ENCODE peak calls at places on chromosomes 11 and 22, in nine cellular contexts. One of them, this sample, is unnamed.
A peak's percentile ranks its signal among the peaks of the same experiment; 100 is the strongest.

GRCh38 chr11:61637287-61637686 is 42.9 kb upstream of the DAGLA start:
- DNase-seq in germinal center: no peak
- DNase-seq in effector memory CD4-positive, alpha-beta T cell: no peak
- DNase-seq in KG1: no peak
- DNase-seq in NCI-H446: no peak
- DNase-seq in stimulated activated CD4-positive, alpha-beta T cell treated with anti-CD3 and anti-CD28 coated beads, TNF-alpha, amount 100 ng/mL, for 48 hours: no peak
- DNase-seq in naive thymus-derived CD8-positive, alpha-beta T cell: no peak
- DNase-seq in H7: peak; percentile 38
- DNase-seq in astrocyte of the spinal cord: no peak
- DNase-seq in this sample: no peak

GRCh38 chr11:36264601-36265344 is 24.5 kb downstream of the COMMD9 start:
- DNase-seq in germinal center: no peak
- DNase-seq in effector memory CD4-positive, alpha-beta T cell: no peak
- DNase-seq in KG1: no peak
- DNase-seq in NCI-H446: no peak
- DNase-seq in stimulated activated CD4-positive, alpha-beta T cell treated with anti-CD3 and anti-CD28 coated beads, TNF-alpha, amount 100 ng/mL, for 48 hours: no peak
- DNase-seq in naive thymus-derived CD8-positive, alpha-beta T cell: no peak
- DNase-seq in H7: no peak
- DNase-seq in astrocyte of the spinal cord: no peak
- DNase-seq in this sample: no peak

GRCh38 chr11:15692739-15693138 is 578.0 kb downstream of the INSC start:
- DNase-seq in germinal center: no peak
- DNase-seq in effector memory CD4-positive, alpha-beta T cell: no peak
- DNase-seq in KG1: no peak
- DNase-seq in NCI-H446: no peak
- DNase-seq in stimulated activated CD4-positive, alpha-beta T cell treated with anti-CD3 and anti-CD28 coated beads, TNF-alpha, amount 100 ng/mL, for 48 hours: no peak
- DNase-seq in naive thymus-derived CD8-positive, alpha-beta T cell: no peak
- DNase-seq in H7: no peak
- DNase-seq in astrocyte of the spinal cord: peak; percentile 9
- DNase-seq in this sample: peak; percentile 54

GRCh38 chr22:47123827-47124442 is 361.5 kb downstream of the TBC1D22A start:
- DNase-seq in germinal center: no peak
- DNase-seq in effector memory CD4-positive, alpha-beta T cell: no peak
- DNase-seq in KG1: no peak
- DNase-seq in NCI-H446: no peak
- DNase-seq in stimulated activated CD4-positive, alpha-beta T cell treated with anti-CD3 and anti-CD28 coated beads, TNF-alpha, amount 100 ng/mL, for 48 hours: no peak
- DNase-seq in naive thymus-derived CD8-positive, alpha-beta T cell: no peak
- DNase-seq in H7: no peak
- DNase-seq in astrocyte of the spinal cord: no peak
- DNase-seq in this sample: no peak

GRCh38 chr11:86016451-86016850 is 52.4 kb downstream of the PICALM start:
- DNase-seq in germinal center: no peak
- DNase-seq in effector memory CD4-positive, alpha-beta T cell: no peak
- DNase-seq in KG1: no peak
- DNase-seq in NCI-H446: no peak
- DNase-seq in stimulated activated CD4-positive, alpha-beta T cell treated with anti-CD3 and anti-CD28 coated beads, TNF-alpha, amount 100 ng/mL, for 48 hours: no peak
- DNase-seq in naive thymus-derived CD8-positive, alpha-beta T cell: no peak
- DNase-seq in H7: no peak
- DNase-seq in astrocyte of the spinal cord: no peak
- DNase-seq in this sample: no peak

GRCh38 chr22:41478473-41478872 is 9.6 kb downstream of the ACO2 start:
- DNase-seq in germinal center: peak; percentile 81
- DNase-seq in effector memory CD4-positive, alpha-beta T cell: no peak
- DNase-seq in KG1: no peak
- DNase-seq in NCI-H446: no peak
- DNase-seq in stimulated activated CD4-positive, alpha-beta T cell treated with anti-CD3 and anti-CD28 coated beads, TNF-alpha, amount 100 ng/mL, for 48 hours: no peak
- DNase-seq in naive thymus-derived CD8-positive, alpha-beta T cell: no peak
- DNase-seq in H7: no peak
- DNase-seq in astrocyte of the spinal cord: no peak
- DNase-seq in this sample: no peak

GRCh38 chr11:19595499-19595839 is 117.2 kb upstream of the NAV2 start:
- DNase-seq in germinal center: no peak
- DNase-seq in effector memory CD4-positive, alpha-beta T cell: no peak
- DNase-seq in KG1: no peak
- DNase-seq in NCI-H446: no peak
- DNase-seq in stimulated activated CD4-positive, alpha-beta T cell treated with anti-CD3 and anti-CD28 coated beads, TNF-alpha, amount 100 ng/mL, for 48 hours: no peak
- DNase-seq in naive thymus-derived CD8-positive, alpha-beta T cell: no peak
- DNase-seq in H7: no peak
- DNase-seq in astrocyte of the spinal cord: no peak
- DNase-seq in this sample: no peak

GRCh38 chr11:126594921-126595367 is 239.5 kb downstream of the ST3GAL4 start:
- DNase-seq in germinal center: no peak
- DNase-seq in effector memory CD4-positive, alpha-beta T cell: no peak
- DNase-seq in KG1: no peak
- DNase-seq in NCI-H446: no peak
- DNase-seq in stimulated activated CD4-positive, alpha-beta T cell treated with anti-CD3 and anti-CD28 coated beads, TNF-alpha, amount 100 ng/mL, for 48 hours: no peak
- DNase-seq in naive thymus-derived CD8-positive, alpha-beta T cell: no peak
- DNase-seq in H7: no peak
- DNase-seq in astrocyte of the spinal cord: no peak
- DNase-seq in this sample: no peak

GRCh38 chr22:45583504-45583903 is 80.8 kb downstream of the FBLN1 start:
- DNase-seq in germinal center: peak; percentile 42
- DNase-seq in effector memory CD4-positive, alpha-beta T cell: no peak
- DNase-seq in KG1: no peak
- DNase-seq in NCI-H446: no peak
- DNase-seq in stimulated activated CD4-positive, alpha-beta T cell treated with anti-CD3 and anti-CD28 coated beads, TNF-alpha, amount 100 ng/mL, for 48 hours: no peak
- DNase-seq in naive thymus-derived CD8-positive, alpha-beta T cell: peak; percentile 32
- DNase-seq in H7: no peak
- DNase-seq in astrocyte of the spinal cord: no peak
- DNase-seq in this sample: no peak

GRCh38 chr11:116888884-116889549 is 51.6 kb upstream of the APOA1 start:
- DNase-seq in germinal center: no peak
- DNase-seq in effector memory CD4-positive, alpha-beta T cell: no peak
- DNase-seq in KG1: no peak
- DNase-seq in NCI-H446: no peak
- DNase-seq in stimulated activated CD4-positive, alpha-beta T cell treated with anti-CD3 and anti-CD28 coated beads, TNF-alpha, amount 100 ng/mL, for 48 hours: no peak
- DNase-seq in naive thymus-derived CD8-positive, alpha-beta T cell: no peak
- DNase-seq in H7: no peak
- DNase-seq in astrocyte of the spinal cord: no peak
- DNase-seq in this sample: no peak

GRCh38 chr11:63552921-63553320 is 10.3 kb downstream of the PLAAT2 start:
- DNase-seq in germinal center: no peak
- DNase-seq in effector memory CD4-positive, alpha-beta T cell: no peak
- DNase-seq in KG1: no peak
- DNase-seq in NCI-H446: no peak
- DNase-seq in stimulated activated CD4-positive, alpha-beta T cell treated with anti-CD3 and anti-CD28 coated beads, TNF-alpha, amount 100 ng/mL, for 48 hours: no peak
- DNase-seq in naive thymus-derived CD8-positive, alpha-beta T cell: no peak
- DNase-seq in H7: no peak
- DNase-seq in astrocyte of the spinal cord: no peak
- DNase-seq in this sample: no peak

GRCh38 chr11:132944557-132944920 is 587.8 kb downstream of the OPCML start:
- DNase-seq in germinal center: no peak
- DNase-seq in effector memory CD4-positive, alpha-beta T cell: no peak
- DNase-seq in KG1: no peak
- DNase-seq in NCI-H446: no peak
- DNase-seq in stimulated activated CD4-positive, alpha-beta T cell treated with anti-CD3 and anti-CD28 coated beads, TNF-alpha, amount 100 ng/mL, for 48 hours: no peak
- DNase-seq in naive thymus-derived CD8-positive, alpha-beta T cell: no peak
- DNase-seq in H7: peak; percentile 52
- DNase-seq in astrocyte of the spinal cord: no peak
- DNase-seq in this sample: no peak

This sample was measured in mammary epithelial cell.